ENCODE peak calls at places on chromosomes 6 and 20, in seven cellular contexts. H is small intestine, U is cardiac muscle cell, X is uterus, M is transverse colon, D is left ventricle myocardium inferior, K is RWPE1. J is an unnamed sample.

GRCh38 chr20:1442304-1442703 is 24.3 kb downstream of the NSFL1C start:
- DNase-seq in H (no peak), U (no peak), X (no peak), M (no peak), D (no peak), K (no peak), J (no peak)

GRCh38 chr6:16236648-16237199 is 1.7 kb upstream of the GMPR start:
- DNase-seq in H (peak; percentile 69), U (no peak), X (peak; percentile 70), M (peak; percentile 71), D (no peak), K (no peak), J (no peak)

GRCh38 chr20:32761831-32762753 is at the start of gene DNMT3B:
- DNase-seq in H (peak; percentile 44), U (peak; percentile 87), X (peak; percentile 73), M (peak; percentile 83), D (peak; percentile 83), K (peak; percentile 85), J (peak; percentile 91)

GRCh38 chr6:168214586-168215104 is 104.9 kb downstream of the DACT2 start:
- DNase-seq in H (no peak), U (no peak), X (no peak), M (no peak), D (no peak), K (no peak), J (no peak)

GRCh38 chr6:53986721-53987526 is 124.3 kb upstream of the MLIP start:
- DNase-seq in H (no peak), U (peak; percentile 18), X (no peak), M (no peak), D (no peak), K (no peak), J (peak; percentile 17)

GRCh38 chr20:2879148-2879547 is 5.9 kb downstream of the PTPRA start:
- DNase-seq in H (no peak), U (no peak), X (no peak), M (no peak), D (no peak), K (peak; percentile 70), J (no peak)

GRCh38 chr20:62900692-62901584 is 25.4 kb downstream of the DIDO1 start:
- DNase-seq in H (peak; percentile 57), U (no peak), X (no peak), M (peak; percentile 53), D (no peak), K (peak; percentile 93), J (peak; percentile 81)

GRCh38 chr20:37511605-37512275 is 9.3 kb upstream of the NNAT start:
- DNase-seq in H (no peak), U (no peak), X (no peak), M (no peak), D (no peak), K (no peak), J (no peak)

GRCh38 chr6:157269261-157269794 is 54.0 kb downstream of the TMEM242 start:
- DNase-seq in H (no peak), U (no peak), X (peak; percentile 89), M (peak; percentile 56), D (peak; percentile 81), K (no peak), J (peak; percentile 38)

GRCh38 chr6:148711833-148712653 is 34.8 kb upstream of the UST start:
- DNase-seq in H (no peak), U (no peak), X (no peak), M (no peak), D (no peak), K (no peak), J (no peak)

GRCh38 chr20:62805365-62805710 is 703 bp downstream of the OGFR start:
- DNase-seq in H (peak; percentile 37), U (peak; percentile 57), X (no peak), M (no peak), D (no peak), K (no peak), J (peak; percentile 52)

GRCh38 chr6:133590196-133590595 is 298.7 kb upstream of the TCF21 start:
- DNase-seq in H (no peak), U (no peak), X (no peak), M (no peak), D (no peak), K (no peak), J (no peak)

GRCh38 chr6:162942860-162943259 is 215.1 kb downstream of the PACRG start:
- DNase-seq in H (no peak), U (peak; percentile 19), X (no peak), M (no peak), D (no peak), K (no peak), J (no peak)

GRCh38 chr20:3887870-3888614 is 1.1 kb upstream of the PANK2 start:
- DNase-seq in H (peak; percentile 58), U (no peak), X (peak; percentile 47), M (peak; percentile 25), D (no peak), K (no peak), J (no peak)

GRCh38 chr6:6771964-6772363 is 183.4 kb downstream of the LY86 start:
- DNase-seq in H (no peak), U (no peak), X (no peak), M (no peak), D (no peak), K (no peak), J (no peak)

GRCh38 chr6:47005486-47005885 is 36.6 kb downstream of the ADGRF1 start:
- DNase-seq in H (no peak), U (peak; percentile 39), X (no peak), M (no peak), D (no peak), K (no peak), J (no peak)

GRCh38 chr20:51660741-51661608 is 107.2 kb downstream of the ATP9A start:
- DNase-seq in H (no peak), U (no peak), X (no peak), M (no peak), D (no peak), K (peak; percentile 85), J (no peak)

GRCh38 chr6:220736-221475 is 71.4 kb upstream of the DUSP22 start:
- DNase-seq in H (no peak), U (no peak), X (no peak), M (no peak), D (no peak), K (no peak), J (no peak)

GRCh38 chr6:23696946-23697345 is 429.1 kb upstream of the NRSN1 start:
- DNase-seq in H (no peak), U (no peak), X (peak; percentile 64), M (no peak), D (no peak), K (no peak), J (peak; percentile 7)

GRCh38 chr6:38909020-38909730 is 139.4 kb upstream of the GLP1R start:
- DNase-seq in H (peak; percentile 94), U (no peak), X (no peak), M (no peak), D (no peak), K (no peak), J (peak; percentile 53)

GRCh38 chr6:27604986-27605385 is 132.1 kb upstream of the ZNF184 start:
- DNase-seq in H (no peak), U (no peak), X (no peak), M (no peak), D (no peak), K (no peak), J (peak; percentile 14)

DNA sequence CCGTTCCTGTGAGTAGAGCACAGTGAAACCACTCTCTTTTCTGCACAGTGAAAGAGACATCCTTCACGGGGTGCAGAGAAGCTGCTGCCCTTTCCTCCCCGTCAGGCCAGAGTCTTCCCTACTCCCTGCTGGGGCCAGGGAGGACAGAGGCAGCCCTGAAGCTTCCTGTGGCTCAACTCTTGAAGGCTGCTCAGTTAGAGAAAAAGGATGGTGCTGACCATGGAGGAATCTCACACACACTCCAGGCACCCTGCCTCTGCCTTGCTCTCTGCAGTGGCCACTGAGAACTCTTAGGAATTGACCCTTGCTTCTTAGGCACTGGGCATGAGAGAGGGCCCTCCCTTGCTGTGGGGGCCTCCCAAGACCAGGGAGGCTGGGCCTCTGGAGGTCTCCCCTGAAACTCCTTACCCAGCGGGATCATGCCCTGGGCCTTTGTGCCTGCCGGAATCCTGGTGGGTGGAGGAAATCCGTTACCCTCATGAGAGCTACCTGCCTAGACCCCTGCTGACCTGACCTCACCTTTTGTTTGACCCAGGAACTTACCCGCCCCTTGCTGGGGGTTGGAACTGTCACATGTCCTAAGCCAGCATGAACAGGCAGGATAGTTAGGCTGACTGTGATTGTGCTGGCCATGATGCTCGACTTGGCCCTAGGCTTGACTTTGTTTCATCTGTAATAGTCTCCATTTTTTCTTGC is 65.0 kb upstream of the CD93 start:
- DNase-seq in H (no peak), U (no peak), X (no peak), M (no peak), D (no peak), K (no peak), J (no peak)
- H3K27ac ChIP-seq in H (peak overlapping the region; percentile 76), U (no peak overlapping the region), X (peak overlapping the region; percentile 46), M (no peak overlapping the region), D (peak overlapping the region; percentile 87), K (no peak overlapping the region), J (peak overlapping the region; percentile 85)

DNA sequence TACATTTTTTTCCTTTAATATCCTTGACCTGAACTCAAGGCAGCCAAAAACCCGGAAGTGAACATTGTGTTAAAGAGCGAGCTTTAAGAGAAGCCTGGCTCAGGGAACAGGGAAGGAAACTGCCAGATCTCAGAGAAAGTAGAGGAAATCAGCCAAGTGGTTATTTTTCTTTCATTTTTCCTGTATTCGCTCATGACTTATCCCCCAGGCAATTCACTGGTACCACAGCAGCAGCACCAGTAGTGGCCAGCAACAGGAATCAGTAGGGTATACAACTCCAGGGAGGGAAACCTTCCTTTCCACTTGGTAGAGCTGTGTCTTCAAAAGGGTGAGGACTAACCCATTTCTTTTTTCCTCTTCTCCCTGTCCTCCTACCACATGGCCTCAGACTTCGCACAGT is 89.6 kb upstream of the HMGCLL1 start:
- DNase-seq in H (no peak), U (no peak), X (no peak), M (no peak), D (no peak), K (no peak), J (peak; percentile 25)
- H3K27ac ChIP-seq in H (peak overlapping the region; percentile 64), U (peak overlapping the region; percentile 39), X (no peak overlapping the region), M (peak overlapping the region; percentile 40), D (peak overlapping the region; percentile 67), K (no peak overlapping the region), J (peak overlapping the region; percentile 68)

GRCh38 chr6:125793280-125793679 is 2.5 kb downstream of the NCOA7 start:
- DNase-seq in H (no peak), U (no peak), X (no peak), M (no peak), D (no peak), K (no peak), J (no peak)
- H3K27ac ChIP-seq in H (no peak overlapping the region), U (no peak overlapping the region), X (peak overlapping the region; percentile 29), M (no peak overlapping the region), D (peak overlapping the region; percentile 38), K (no peak overlapping the region), J (no peak overlapping the region)

GRCh38 chr20:41574802-41575389 is 43.3 kb downstream of the CHD6 start:
- DNase-seq in H (no peak), U (no peak), X (no peak), M (no peak), D (no peak), K (no peak), J (no peak)

GRCh38 chr20:41570552-41570951 is 47.6 kb downstream of the CHD6 start:
- DNase-seq in H (no peak), U (no peak), X (no peak), M (no peak), D (no peak), K (no peak), J (peak; percentile 7)

GRCh38 chr20:41571006-41571405 is 47.2 kb downstream of the CHD6 start:
- DNase-seq in H (no peak), U (no peak), X (no peak), M (no peak), D (no peak), K (no peak), J (no peak)

GRCh38 chr20:41573955-41574354 is 44.2 kb downstream of the CHD6 start:
- DNase-seq in H (no peak), U (peak; percentile 9), X (no peak), M (no peak), D (no peak), K (no peak), J (no peak)

GRCh38 chr20:41572010-41572572 is 46.1 kb downstream of the CHD6 start:
- DNase-seq in H (no peak), U (no peak), X (no peak), M (no peak), D (no peak), K (no peak), J (no peak)
- H3K27ac ChIP-seq in H (no peak overlapping the region), U (peak overlapping the region; percentile 23), X (no peak overlapping the region), M (no peak overlapping the region), D (no peak overlapping the region), K (no peak overlapping the region), J (no peak overlapping the region)

J was measured in hepatocyte.